ENCODE peak calls at places on chromosomes 4 and X, in seven cellular contexts. One of them, this sample, is unnamed.

GRCh38 chr4:163554870-163555465 is 60.5 kb downstream of the TMA16 start:
- DNase-seq in right atrium auricular region: no peak
- DNase-seq in uterus: no peak
- DNase-seq in cardiac muscle cell: peak; percentile 43
- DNase-seq in esophagus squamous epithelium: no peak
- DNase-seq in lower lobe of right lung: no peak
- DNase-seq in esophagus muscularis mucosa: no peak
- DNase-seq in this sample: no peak

GRCh38 chrX:42680651-42681050 is 97.3 kb downstream of the PPP1R2C start:
- DNase-seq in right atrium auricular region: no peak
- DNase-seq in uterus: no peak
- DNase-seq in cardiac muscle cell: peak; percentile 78
- DNase-seq in esophagus squamous epithelium: no peak
- DNase-seq in lower lobe of right lung: no peak
- DNase-seq in esophagus muscularis mucosa: no peak
- DNase-seq in this sample: no peak

GRCh38 chrX:22538581-22538980 is 265.9 kb downstream of the CBLL2 start:
- DNase-seq in right atrium auricular region: no peak
- DNase-seq in uterus: no peak
- DNase-seq in cardiac muscle cell: no peak
- DNase-seq in esophagus squamous epithelium: no peak
- DNase-seq in lower lobe of right lung: no peak
- DNase-seq in esophagus muscularis mucosa: no peak
- DNase-seq in this sample: no peak

GRCh38 chrX:13664026-13664425 is 11.1 kb downstream of the TCEANC start:
- DNase-seq in right atrium auricular region: no peak
- DNase-seq in uterus: no peak
- DNase-seq in cardiac muscle cell: no peak
- DNase-seq in esophagus squamous epithelium: no peak
- DNase-seq in lower lobe of right lung: no peak
- DNase-seq in esophagus muscularis mucosa: no peak
- DNase-seq in this sample: no peak

GRCh38 chr4:11009281-11009680 is 324.7 kb upstream of the CLNK start:
- DNase-seq in right atrium auricular region: no peak
- DNase-seq in uterus: no peak
- DNase-seq in cardiac muscle cell: no peak
- DNase-seq in esophagus squamous epithelium: no peak
- DNase-seq in lower lobe of right lung: no peak
- DNase-seq in esophagus muscularis mucosa: no peak
- DNase-seq in this sample: no peak

GRCh38 chr4:19961092-19961491 is 290.6 kb upstream of the SLIT2 start:
- DNase-seq in right atrium auricular region: no peak
- DNase-seq in uterus: no peak
- DNase-seq in cardiac muscle cell: no peak
- DNase-seq in esophagus squamous epithelium: no peak
- DNase-seq in lower lobe of right lung: no peak
- DNase-seq in esophagus muscularis mucosa: no peak
- DNase-seq in this sample: no peak

GRCh38 chrX:31349515-31349914 is 277.7 kb upstream of the FTHL17 start:
- DNase-seq in right atrium auricular region: no peak
- DNase-seq in uterus: no peak
- DNase-seq in cardiac muscle cell: no peak
- DNase-seq in esophagus squamous epithelium: no peak
- DNase-seq in lower lobe of right lung: no peak
- DNase-seq in esophagus muscularis mucosa: no peak
- DNase-seq in this sample: no peak

GRCh38 chr4:8846864-8847263 is 24.8 kb downstream of the HMX1 start:
- DNase-seq in right atrium auricular region: no peak
- DNase-seq in uterus: no peak
- DNase-seq in cardiac muscle cell: no peak
- DNase-seq in esophagus squamous epithelium: no peak
- DNase-seq in lower lobe of right lung: peak; percentile 12
- DNase-seq in esophagus muscularis mucosa: no peak
- DNase-seq in this sample: peak; percentile 33

GRCh38 chrX:48520976-48521352 is 644 bp upstream of the EBP start:
- DNase-seq in right atrium auricular region: no peak
- DNase-seq in uterus: no peak
- DNase-seq in cardiac muscle cell: no peak
- DNase-seq in esophagus squamous epithelium: no peak
- DNase-seq in lower lobe of right lung: no peak
- DNase-seq in esophagus muscularis mucosa: no peak
- DNase-seq in this sample: no peak

GRCh38 chr4:67531349-67531748 is 14.0 kb downstream of the CENPC start:
- DNase-seq in right atrium auricular region: no peak
- DNase-seq in uterus: no peak
- DNase-seq in cardiac muscle cell: no peak
- DNase-seq in esophagus squamous epithelium: no peak
- DNase-seq in lower lobe of right lung: no peak
- DNase-seq in esophagus muscularis mucosa: no peak
- DNase-seq in this sample: no peak

GRCh38 chrX:115177941-115178340 is 11.3 kb upstream of the RBMXL3 start:
- DNase-seq in right atrium auricular region: no peak
- DNase-seq in uterus: no peak
- DNase-seq in cardiac muscle cell: peak; percentile 2
- DNase-seq in esophagus squamous epithelium: no peak
- DNase-seq in lower lobe of right lung: no peak
- DNase-seq in esophagus muscularis mucosa: no peak
- DNase-seq in this sample: no peak

DNA sequence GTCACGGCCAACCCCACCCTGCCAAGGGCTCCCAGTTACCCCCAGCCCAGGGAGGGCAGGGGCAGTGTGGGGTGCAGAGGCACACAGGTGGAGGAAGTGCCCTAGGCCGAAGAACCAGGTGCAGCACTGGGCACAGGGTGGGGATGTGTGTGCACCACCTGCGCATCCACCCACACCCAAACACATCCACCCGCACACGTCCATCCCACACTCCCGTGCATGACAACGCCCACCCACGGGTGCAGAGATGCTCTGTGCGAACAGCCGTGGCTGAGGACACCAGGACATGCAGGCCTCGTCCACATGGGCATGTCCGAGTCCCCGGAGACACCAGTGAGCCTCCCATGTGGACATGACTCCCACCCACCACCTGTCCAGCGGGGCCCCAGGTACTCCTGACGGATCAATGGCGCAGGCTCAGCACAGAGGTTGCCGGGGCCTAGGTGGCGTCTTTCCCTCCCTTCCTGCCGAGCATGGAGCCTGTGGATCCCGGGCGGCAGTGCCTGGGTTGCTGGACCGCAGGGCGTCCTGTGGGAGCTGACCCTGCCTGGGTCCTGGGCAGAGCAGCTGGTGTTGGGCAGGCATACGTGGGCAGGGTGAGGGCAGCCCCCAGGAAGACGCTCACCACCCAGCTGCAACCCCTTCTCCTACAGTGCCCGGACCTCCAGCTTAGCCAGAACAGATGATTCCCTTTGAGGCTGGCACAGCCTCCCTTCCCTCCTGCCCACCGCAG is 19.6 kb downstream of the CTBP1 start:
- DNase-seq in right atrium auricular region: no peak
- DNase-seq in uterus: no peak
- DNase-seq in cardiac muscle cell: no peak
- DNase-seq in esophagus squamous epithelium: no peak
- DNase-seq in lower lobe of right lung: no peak
- DNase-seq in esophagus muscularis mucosa: no peak
- DNase-seq in this sample: no peak
- H3K36me3 ChIP-seq in right atrium auricular region: peaks cover 83% of the 10 kb centered on the region
- H3K36me3 ChIP-seq in uterus: no peaks in the 10 kb centered on the region
- H3K36me3 ChIP-seq in cardiac muscle cell: peaks cover 21% of the 10 kb centered on the region
- H3K36me3 ChIP-seq in esophagus squamous epithelium: peaks cover 30% of the 10 kb centered on the region
- H3K36me3 ChIP-seq in lower lobe of right lung: peaks cover 99% of the 10 kb centered on the region
- H3K36me3 ChIP-seq in esophagus muscularis mucosa: peaks cover 98% of the 10 kb centered on the region
- H3K36me3 ChIP-seq in this sample: peaks cover 69% of the 10 kb centered on the region

DNA sequence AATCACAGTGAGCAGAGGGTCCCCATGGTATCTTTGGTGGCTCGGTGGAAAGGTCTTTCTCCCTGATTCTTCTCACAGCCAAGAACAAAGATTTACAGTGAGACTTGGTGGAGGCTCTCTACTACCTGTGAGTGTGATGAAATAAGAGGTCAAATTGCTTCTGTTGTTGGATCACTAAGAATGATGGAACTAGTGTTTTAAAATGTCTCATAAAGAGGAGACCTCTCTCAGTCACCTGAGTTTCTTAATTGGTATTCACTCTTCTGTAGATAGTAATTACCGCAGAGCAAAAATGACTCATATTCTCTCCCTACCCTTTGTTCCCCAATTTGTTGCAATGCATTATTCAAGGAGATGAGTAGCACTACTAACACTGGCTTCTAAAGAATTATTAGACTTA is 100.9 kb upstream of the TBC1D9 start:
- DNase-seq in right atrium auricular region: no peak
- DNase-seq in uterus: no peak
- DNase-seq in cardiac muscle cell: no peak
- DNase-seq in esophagus squamous epithelium: no peak
- DNase-seq in lower lobe of right lung: no peak
- DNase-seq in esophagus muscularis mucosa: no peak
- DNase-seq in this sample: no peak
- H3K27ac ChIP-seq in right atrium auricular region: peak overlapping the region; percentile 37
- H3K27ac ChIP-seq in uterus: no peak overlapping the region
- H3K27ac ChIP-seq in cardiac muscle cell: no peak overlapping the region
- H3K27ac ChIP-seq in esophagus squamous epithelium: peak overlapping the region; percentile 71
- H3K27ac ChIP-seq in lower lobe of right lung: no peak overlapping the region
- H3K27ac ChIP-seq in esophagus muscularis mucosa: peak overlapping the region; percentile 73
- H3K27ac ChIP-seq in this sample: no peak overlapping the region

GRCh38 chr4:73170518-73171198 is 87.9 kb downstream of the ANKRD17 start:
- DNase-seq in right atrium auricular region: no peak
- DNase-seq in uterus: no peak
- DNase-seq in cardiac muscle cell: no peak
- DNase-seq in esophagus squamous epithelium: no peak
- DNase-seq in lower lobe of right lung: no peak
- DNase-seq in esophagus muscularis mucosa: no peak
- DNase-seq in this sample: no peak
- H3K36me3 ChIP-seq in right atrium auricular region: peaks cover 63% of the 10 kb centered on the region
- H3K36me3 ChIP-seq in uterus: no peaks in the 10 kb centered on the region
- H3K36me3 ChIP-seq in cardiac muscle cell: peaks cover 13% of the 10 kb centered on the region
- H3K36me3 ChIP-seq in esophagus squamous epithelium: peaks cover 18% of the 10 kb centered on the region
- H3K36me3 ChIP-seq in lower lobe of right lung: peaks cover 53% of the 10 kb centered on the region
- H3K36me3 ChIP-seq in esophagus muscularis mucosa: peaks cover 76% of the 10 kb centered on the region
- H3K36me3 ChIP-seq in this sample: peaks cover 76% of the 10 kb centered on the region

GRCh38 chr4:82706349-82707000 is 92.1 kb downstream of the SCD5 start:
- DNase-seq in right atrium auricular region: no peak
- DNase-seq in uterus: no peak
- DNase-seq in cardiac muscle cell: peak; percentile 83
- DNase-seq in esophagus squamous epithelium: no peak
- DNase-seq in lower lobe of right lung: no peak
- DNase-seq in esophagus muscularis mucosa: no peak
- DNase-seq in this sample: no peak
- H3K27ac ChIP-seq in right atrium auricular region: peak overlapping the region; percentile 33
- H3K27ac ChIP-seq in uterus: no peak overlapping the region
- H3K27ac ChIP-seq in cardiac muscle cell: no peak overlapping the region
- H3K27ac ChIP-seq in esophagus squamous epithelium: no peak overlapping the region
- H3K27ac ChIP-seq in lower lobe of right lung: no peak overlapping the region
- H3K27ac ChIP-seq in esophagus muscularis mucosa: no peak overlapping the region
- H3K27ac ChIP-seq in this sample: no peak overlapping the region

DNA sequence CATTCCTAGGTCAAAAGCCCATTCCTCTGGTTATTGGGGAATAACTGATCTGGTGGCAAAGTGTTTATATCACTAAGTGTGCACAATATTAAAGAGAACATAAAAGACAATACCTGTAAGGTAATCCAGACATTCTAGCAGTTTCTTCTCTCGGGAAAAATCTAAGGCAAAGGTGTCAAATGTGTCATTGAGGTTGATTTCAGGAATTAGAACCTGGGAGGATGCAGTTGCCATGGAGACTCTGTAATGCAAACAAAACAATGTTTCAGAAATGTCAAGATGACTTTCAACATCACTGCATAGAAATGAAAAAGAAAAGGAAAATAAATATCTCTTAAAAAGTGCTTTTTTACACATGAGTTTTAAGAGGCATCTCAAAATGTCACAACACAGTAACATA is 145.9 kb downstream of the MID1 start:
- DNase-seq in right atrium auricular region: no peak
- DNase-seq in uterus: no peak
- DNase-seq in cardiac muscle cell: no peak
- DNase-seq in esophagus squamous epithelium: no peak
- DNase-seq in lower lobe of right lung: no peak
- DNase-seq in esophagus muscularis mucosa: no peak
- DNase-seq in this sample: no peak
- H3K36me3 ChIP-seq in right atrium auricular region: peaks cover 5% of the 10 kb centered on the region
- H3K36me3 ChIP-seq in uterus: no peaks in the 10 kb centered on the region
- H3K36me3 ChIP-seq in cardiac muscle cell: peaks cover under 1% of the 10 kb centered on the region
- H3K36me3 ChIP-seq in esophagus squamous epithelium: no peaks in the 10 kb centered on the region
- H3K36me3 ChIP-seq in lower lobe of right lung: no peaks in the 10 kb centered on the region
- H3K36me3 ChIP-seq in esophagus muscularis mucosa: no peaks in the 10 kb centered on the region
- H3K36me3 ChIP-seq in this sample: no peaks in the 10 kb centered on the region

GRCh38 chrX:118117069-118117405 is 427 bp upstream of the KLHL13 start:
- DNase-seq in right atrium auricular region: no peak
- DNase-seq in uterus: no peak
- DNase-seq in cardiac muscle cell: no peak
- DNase-seq in esophagus squamous epithelium: no peak
- DNase-seq in lower lobe of right lung: peak; percentile 38
- DNase-seq in esophagus muscularis mucosa: no peak
- DNase-seq in this sample: no peak
- H3K27ac ChIP-seq in right atrium auricular region: peak overlapping the region; percentile 76
- H3K27ac ChIP-seq in uterus: peak overlapping the region; percentile 83
- H3K27ac ChIP-seq in cardiac muscle cell: no peak overlapping the region
- H3K27ac ChIP-seq in esophagus squamous epithelium: peak overlapping the region; percentile 71
- H3K27ac ChIP-seq in lower lobe of right lung: no peak overlapping the region
- H3K27ac ChIP-seq in esophagus muscularis mucosa: peak overlapping the region; percentile 80
- H3K27ac ChIP-seq in this sample: peak overlapping the region; percentile 65

GRCh38 chr4:76977113-76977512 is 27.6 kb downstream of the SEPTIN11 start:
- DNase-seq in right atrium auricular region: no peak
- DNase-seq in uterus: no peak
- DNase-seq in cardiac muscle cell: no peak
- DNase-seq in esophagus squamous epithelium: no peak
- DNase-seq in lower lobe of right lung: no peak
- DNase-seq in esophagus muscularis mucosa: no peak
- DNase-seq in this sample: no peak
- H3K36me3 ChIP-seq in right atrium auricular region: no peaks in the 10 kb centered on the region
- H3K36me3 ChIP-seq in uterus: no peaks in the 10 kb centered on the region
- H3K36me3 ChIP-seq in cardiac muscle cell: no peaks in the 10 kb centered on the region
- H3K36me3 ChIP-seq in esophagus squamous epithelium: no peaks in the 10 kb centered on the region
- H3K36me3 ChIP-seq in lower lobe of right lung: no peaks in the 10 kb centered on the region
- H3K36me3 ChIP-seq in esophagus muscularis mucosa: no peaks in the 10 kb centered on the region
- H3K36me3 ChIP-seq in this sample: no peaks in the 10 kb centered on the region

DNA sequence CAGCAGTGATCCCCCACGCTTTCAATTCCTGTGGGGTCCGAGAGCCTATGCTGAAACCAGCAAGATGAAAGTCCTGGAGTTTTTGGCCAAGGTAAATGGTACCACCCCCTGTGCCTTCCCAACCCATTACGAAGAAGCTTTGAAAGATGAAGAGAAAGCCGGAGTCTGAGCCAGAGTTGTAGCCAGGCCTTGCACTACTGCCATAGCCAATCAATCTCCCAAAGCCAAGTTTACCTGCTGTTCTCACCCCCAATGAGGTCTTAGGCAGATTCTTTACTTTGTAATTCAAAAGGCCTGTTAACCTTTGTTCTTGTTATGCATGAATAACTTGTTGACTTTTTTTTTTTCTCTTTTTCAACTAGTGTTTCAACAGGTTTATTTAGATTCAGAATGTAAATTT is 4.0 kb downstream of the MAGEB2 start:
- DNase-seq in right atrium auricular region: no peak
- DNase-seq in uterus: no peak
- DNase-seq in cardiac muscle cell: no peak
- DNase-seq in esophagus squamous epithelium: no peak
- DNase-seq in lower lobe of right lung: no peak
- DNase-seq in esophagus muscularis mucosa: no peak
- DNase-seq in this sample: no peak
- H3K27ac ChIP-seq in right atrium auricular region: no peak overlapping the region
- H3K27ac ChIP-seq in uterus: no peak overlapping the region
- H3K27ac ChIP-seq in cardiac muscle cell: no peak overlapping the region
- H3K27ac ChIP-seq in esophagus squamous epithelium: no peak overlapping the region
- H3K27ac ChIP-seq in lower lobe of right lung: no peak overlapping the region
- H3K27ac ChIP-seq in esophagus muscularis mucosa: no peak overlapping the region
- H3K27ac ChIP-seq in this sample: no peak overlapping the region

GRCh38 chr4:173325007-173325736 is 9.0 kb downstream of the HMGB2 start:
- DNase-seq in right atrium auricular region: no peak
- DNase-seq in uterus: no peak
- DNase-seq in cardiac muscle cell: no peak
- DNase-seq in esophagus squamous epithelium: no peak
- DNase-seq in lower lobe of right lung: no peak
- DNase-seq in esophagus muscularis mucosa: no peak
- DNase-seq in this sample: no peak
- H3K36me3 ChIP-seq in right atrium auricular region: peaks cover 9% of the 10 kb centered on the region
- H3K36me3 ChIP-seq in uterus: no peaks in the 10 kb centered on the region
- H3K36me3 ChIP-seq in cardiac muscle cell: peaks cover 9% of the 10 kb centered on the region
- H3K36me3 ChIP-seq in esophagus squamous epithelium: peaks cover 7% of the 10 kb centered on the region
- H3K36me3 ChIP-seq in lower lobe of right lung: peaks cover 56% of the 10 kb centered on the region
- H3K36me3 ChIP-seq in esophagus muscularis mucosa: peaks cover 25% of the 10 kb centered on the region
- H3K36me3 ChIP-seq in this sample: peaks cover 47% of the 10 kb centered on the region

This sample was measured in ascending aorta.